ENCODE peak calls at places on chromosomes 12 and 14, in eight cellular contexts. B is stimulated activated CD4-positive, alpha-beta T cell treated with anti-CD3 and anti-CD28 coated beads, Interleukin-2, amount 100 ng/mL, for 48 hours; U is A549; P is head of caudate nucleus; T is tibial artery; S is lower lobe of right lung; Z is HS-5; O is cerebellar cortex. F is an unnamed sample.

GRCh38 chr12:93886533-93887511 is 209.6 kb downstream of the CRADD start:
- DNase-seq in B (no peak), T (no peak), O (no peak), P (no peak), Z (no peak), S (no peak), U (no peak), F (no peak)

GRCh38 chr12:101829639-101830390 is 944 bp downstream of the GNPTAB start:
- DNase-seq in O (peak; percentile 60), U (no peak), P (no peak), Z (no peak), S (no peak), B (no peak), T (no peak), F (peak; percentile 28)

GRCh38 chr12:113242018-113242418 is 20.8 kb downstream of the TPCN1 start:
- DNase-seq in S (peak; percentile 80), P (no peak), O (peak; percentile 50), T (no peak), Z (no peak), U (no peak), B (no peak), F (no peak)

GRCh38 chr12:12716845-12717585 is at the start of gene CDKN1B:
- DNase-seq in B (peak; percentile 75), U (peak; percentile 88), P (peak; percentile 88), T (peak; percentile 94), S (peak; percentile 96), Z (peak; percentile 78), O (peak; percentile 92), F (peak; percentile 95)

GRCh38 chr12:3030821-3031415 is 46.3 kb upstream of the TSPAN9 start:
- DNase-seq in T (no peak), P (no peak), Z (no peak), O (no peak), U (no peak), B (no peak), S (no peak), F (no peak)

GRCh38 chr14:79037593-79037992 is 867.4 kb downstream of the NRXN3 start:
- DNase-seq in S (no peak), Z (no peak), U (no peak), B (no peak), P (no peak), O (no peak), T (no peak), F (no peak)

GRCh38 chr12:123120452-123121166 is 30.3 kb downstream of the PITPNM2 start:
- DNase-seq in T (no peak), B (peak; percentile 14), U (no peak), P (no peak), O (no peak), S (no peak), Z (no peak), F (no peak)

GRCh38 chr12:20513189-20513588 is 144.9 kb downstream of the PDE3A start:
- DNase-seq in B (no peak), P (no peak), T (no peak), S (no peak), Z (no peak), U (no peak), O (no peak), F (no peak)

GRCh38 chr14:74524076-74524812 is 30.7 kb downstream of the ISCA2 start:
- DNase-seq in P (no peak), S (no peak), B (no peak), U (no peak), O (no peak), Z (no peak), T (no peak), F (no peak)

GRCh38 chr14:77844802-77845201 is 44.9 kb downstream of the ADCK1 start:
- DNase-seq in T (no peak), U (no peak), S (no peak), Z (no peak), B (no peak), P (no peak), O (no peak), F (no peak)

GRCh38 chr14:104892517-104893434 is 27.7 kb downstream of the CEP170B start:
- DNase-seq in B (no peak), T (no peak), P (no peak), Z (no peak), U (no peak), S (no peak), O (no peak), F (no peak)

GRCh38 chr12:75725505-75726120 is 214.2 kb upstream of the KRR1 start:
- DNase-seq in B (no peak), Z (peak; percentile 58), S (no peak), U (peak; percentile 66), O (peak; percentile 52), T (no peak), P (no peak), F (peak; percentile 27)

GRCh38 chr14:95260537-95261440 is 58.9 kb downstream of the CLMN start:
- DNase-seq in T (no peak), B (peak; percentile 44), Z (peak; percentile 68), S (no peak), O (no peak), P (no peak), U (no peak), F (no peak)

GRCh38 chr14:90513151-90514014 is 116.6 kb downstream of the CALM1 start:
- DNase-seq in O (peak; percentile 30), B (no peak), U (no peak), S (peak; percentile 91), P (peak; percentile 97), Z (no peak), T (no peak), F (peak; percentile 54)

GRCh38 chr14:32397871-32398640 is 69.0 kb downstream of the AKAP6 start:
- DNase-seq in Z (no peak), P (no peak), T (peak; percentile 21), U (no peak), B (no peak), S (no peak), O (no peak), F (no peak)

GRCh38 chr14:30389134-30389900 is 169.6 kb upstream of the G2E3 start:
- DNase-seq in U (no peak), T (no peak), B (no peak), Z (peak; percentile 8), S (no peak), P (peak; percentile 11), O (peak; percentile 0), F (peak; percentile 13)

GRCh38 chr12:121536058-121536928 is 44.5 kb downstream of the KDM2B start:
- DNase-seq in O (peak; percentile 97), Z (no peak), P (peak; percentile 93), S (peak; percentile 91), B (peak; percentile 19), T (peak; percentile 95), U (peak; percentile 63), F (peak; percentile 95)

GRCh38 chr14:81551471-81551870 is 17.8 kb upstream of the SEL1L start:
- DNase-seq in P (no peak), U (no peak), B (no peak), S (no peak), Z (no peak), O (no peak), T (no peak), F (no peak)

GRCh38 chr12:104680070-104680469 is 223.3 kb downstream of the CHST11 start:
- DNase-seq in O (no peak), B (no peak), S (no peak), Z (no peak), U (no peak), P (no peak), T (no peak), F (no peak)

GRCh38 chr12:78928200-78929074 is 63.9 kb downstream of the SYT1 start:
- DNase-seq in P (no peak), Z (peak; percentile 24), S (no peak), O (no peak), T (no peak), U (peak; percentile 14), B (no peak), F (no peak)

GRCh38 chr14:92728781-92729364 is 19.6 kb downstream of the LGMN start:
- DNase-seq in U (no peak), S (peak; percentile 54), Z (peak; percentile 53), B (peak; percentile 25), O (peak; percentile 15), T (no peak), P (no peak), F (peak; percentile 43)

GRCh38 chr14:74882103-74882920 is 596 bp downstream of the DLST start:
- DNase-seq in P (peak; percentile 61), S (peak; percentile 69), U (peak; percentile 43), O (peak; percentile 18), T (peak; percentile 54), B (peak; percentile 37), Z (no peak), F (no peak)

GRCh38 chr12:52667931-52668330 is 12.3 kb downstream of the KRT1 start:
- DNase-seq in Z (no peak), O (no peak), P (no peak), S (no peak), T (no peak), B (no peak), U (no peak), F (no peak)

GRCh38 chr12:121090576-121091125 is 42.0 kb upstream of the P2RX7 start:
- DNase-seq in P (no peak), T (no peak), S (no peak), Z (no peak), B (no peak), U (no peak), O (no peak), F (no peak)

GRCh38 chr14:37583358-37584210 is 11.5 kb downstream of the FOXA1 start:
- DNase-seq in Z (no peak), P (no peak), B (no peak), T (no peak), O (no peak), S (peak; percentile 72), U (no peak), F (no peak)

GRCh38 chr14:55782166-55782565 is 202.2 kb downstream of the KTN1 start:
- DNase-seq in U (no peak), O (no peak), B (no peak), P (no peak), S (no peak), Z (no peak), T (no peak), F (no peak)

GRCh38 chr12:16530268-16530865 is 75.6 kb downstream of the LMO3 start:
- DNase-seq in T (no peak), O (no peak), S (no peak), P (no peak), U (no peak), B (no peak), Z (no peak), F (no peak)

GRCh38 chr12:124240493-124240892 is 54.4 kb upstream of the RFLNA start:
- DNase-seq in O (no peak), P (no peak), Z (no peak), B (no peak), T (no peak), U (peak; percentile 24), S (no peak), F (no peak)

GRCh38 chr12:104588048-104588942 is 131.5 kb downstream of the CHST11 start:
- DNase-seq in U (peak; percentile 68), T (no peak), B (no peak), Z (peak; percentile 79), P (no peak), O (no peak), S (no peak), F (no peak)

GRCh38 chr14:103597623-103598372 is 31.2 kb upstream of the KLC1 start:
- DNase-seq in S (no peak), Z (peak; percentile 46), U (peak; percentile 73), P (peak; percentile 85), B (no peak), O (no peak), T (peak; percentile 58), F (no peak)

GRCh38 chr12:117388865-117389508 is 27.6 kb upstream of the NOS1 start:
- DNase-seq in B (no peak), O (no peak), Z (no peak), U (no peak), T (no peak), S (no peak), P (no peak), F (peak; percentile 19)

GRCh38 chr14:53916239-53916638 is 40.4 kb downstream of the BMP4 start:
- DNase-seq in B (no peak), Z (no peak), P (no peak), O (no peak), T (no peak), S (no peak), U (no peak), F (no peak)

GRCh38 chr14:36676236-36676635 is 14.6 kb downstream of the PAX9 start:
- DNase-seq in P (no peak), U (no peak), S (no peak), Z (no peak), B (no peak), T (no peak), O (no peak), F (no peak)

GRCh38 chr12:22670762-22671161 is 45.8 kb downstream of the ETNK1 start:
- DNase-seq in Z (no peak), O (no peak), P (no peak), T (no peak), S (no peak), U (no peak), B (no peak), F (no peak)

F was measured in cerebellum.